ENCODE peak calls at places on chromosomes 3 and 15, in nine cellular contexts. P, Z, M, C, D, K, U, L and E are unnamed samples.

GRCh38 chr3:150666167-150666566 is 37.6 kb downstream of the ERICH6 start:
- DNase-seq in P (no peak), Z (no peak), M (no peak), C (no peak), D (no peak), K (no peak), U (no peak), L (no peak), E (no peak)

GRCh38 chr15:50830477-50831354 is 65.2 kb upstream of the SPPL2A start:
- DNase-seq in P (no peak), Z (no peak), M (no peak), C (no peak), D (no peak), K (no peak), U (no peak), L (no peak), E (no peak)

GRCh38 chr3:27228805-27229204 is 140.4 kb downstream of the NEK10 start:
- DNase-seq in P (no peak), Z (no peak), M (no peak), C (no peak), D (no peak), K (peak), U (no peak), L (no peak), E (no peak)

GRCh38 chr15:89068325-89068784 is 19.9 kb upstream of the ABHD2 start:
- DNase-seq in P (no peak), Z (peak), M (peak), C (no peak), D (no peak), K (no peak), U (peak), L (peak), E (no peak)

GRCh38 chr15:57410373-57410772 is 34.1 kb downstream of the CGNL1 start:
- DNase-seq in P (no peak), Z (no peak), M (no peak), C (no peak), D (no peak), K (no peak), U (peak), L (no peak), E (no peak)

GRCh38 chr3:196537319-196537984 is 22.3 kb upstream of the SMCO1 start:
- DNase-seq in P (no peak), Z (peak), M (no peak), C (no peak), D (peak), K (peak), U (peak), L (no peak), E (no peak)

GRCh38 chr3:101138817-101139216 is 145.6 kb upstream of the ABI3BP start:
- DNase-seq in P (no peak), Z (no peak), M (no peak), C (no peak), D (no peak), K (no peak), U (no peak), L (no peak), E (no peak)

GRCh38 chr15:100310511-100310910 is 31.3 kb downstream of the ADAMTS17 start:
- DNase-seq in P (no peak), Z (no peak), M (no peak), C (no peak), D (no peak), K (no peak), U (no peak), L (no peak), E (no peak)

GRCh38 chr15:72800819-72801481 is 17.4 kb upstream of the ADPGK start:
- DNase-seq in P (no peak), Z (no peak), M (no peak), C (no peak), D (no peak), K (no peak), U (peak), L (peak), E (no peak)

GRCh38 chr15:86773766-86774165 is 694.1 kb downstream of the AGBL1 start:
- DNase-seq in P (no peak), Z (no peak), M (no peak), C (no peak), D (no peak), K (no peak), U (no peak), L (no peak), E (no peak)